ENCODE peak calls at places on chromosomes 4 and X, in nine cellular contexts. One of them, this sample, is unnamed.

GRCh38 chr4:81326581-81326980 is 111.6 kb upstream of the PRKG2 start:
- DNase-seq in GM13977: no peak
- DNase-seq in HFF-Myc: no peak
- DNase-seq in adrenal gland: no peak
- DNase-seq in fibroblast of mammary gland: no peak
- DNase-seq in lower lobe of right lung: no peak
- DNase-seq in fibroblast of pulmonary artery: no peak
- DNase-seq in GM10248: no peak
- DNase-seq in type B pancreatic cell: no peak
- DNase-seq in this sample: no peak

GRCh38 chrX:12961191-12961718 is 13.7 kb upstream of the TMSB4X start:
- DNase-seq in GM10248: peak
- DNase-seq in lower lobe of right lung: no peak
- DNase-seq in fibroblast of pulmonary artery: no peak
- DNase-seq in HFF-Myc: no peak
- DNase-seq in GM13977: peak
- DNase-seq in fibroblast of mammary gland: peak
- DNase-seq in type B pancreatic cell: no peak
- DNase-seq in adrenal gland: no peak
- DNase-seq in this sample: no peak

GRCh38 chr4:7244766-7245320 is 52.5 kb downstream of the SORCS2 start:
- DNase-seq in GM13977: no peak
- DNase-seq in type B pancreatic cell: no peak
- DNase-seq in fibroblast of mammary gland: no peak
- DNase-seq in adrenal gland: no peak
- DNase-seq in GM10248: no peak
- DNase-seq in HFF-Myc: no peak
- DNase-seq in fibroblast of pulmonary artery: no peak
- DNase-seq in lower lobe of right lung: no peak
- DNase-seq in this sample: no peak

GRCh38 chrX:23752740-23753435 is 9.8 kb upstream of the ACOT9 start:
- DNase-seq in HFF-Myc: peak
- DNase-seq in GM13977: no peak
- DNase-seq in fibroblast of pulmonary artery: peak
- DNase-seq in lower lobe of right lung: no peak
- DNase-seq in type B pancreatic cell: no peak
- DNase-seq in fibroblast of mammary gland: peak
- DNase-seq in GM10248: no peak
- DNase-seq in adrenal gland: no peak
- DNase-seq in this sample: no peak

GRCh38 chrX:153444333-153445011 is 1.4 kb downstream of the TREX2 start:
- DNase-seq in GM13977: no peak
- DNase-seq in type B pancreatic cell: no peak
- DNase-seq in fibroblast of mammary gland: no peak
- DNase-seq in GM10248: no peak
- DNase-seq in HFF-Myc: no peak
- DNase-seq in adrenal gland: no peak
- DNase-seq in fibroblast of pulmonary artery: no peak
- DNase-seq in lower lobe of right lung: no peak
- DNase-seq in this sample: no peak

GRCh38 chr4:15894923-15895411 is 43.6 kb downstream of the FGFBP1 start:
- DNase-seq in adrenal gland: no peak
- DNase-seq in HFF-Myc: no peak
- DNase-seq in lower lobe of right lung: no peak
- DNase-seq in type B pancreatic cell: no peak
- DNase-seq in GM10248: no peak
- DNase-seq in fibroblast of mammary gland: peak
- DNase-seq in GM13977: no peak
- DNase-seq in fibroblast of pulmonary artery: peak
- DNase-seq in this sample: no peak

GRCh38 chr4:53477038-53477565 is 99.7 kb downstream of the FIP1L1 start:
- DNase-seq in GM13977: no peak
- DNase-seq in lower lobe of right lung: no peak
- DNase-seq in type B pancreatic cell: no peak
- DNase-seq in fibroblast of pulmonary artery: no peak
- DNase-seq in adrenal gland: no peak
- DNase-seq in GM10248: no peak
- DNase-seq in HFF-Myc: no peak
- DNase-seq in fibroblast of mammary gland: no peak
- DNase-seq in this sample: no peak

GRCh38 chr4:143728171-143728570 is 27.7 kb upstream of the FREM3 start:
- DNase-seq in GM10248: no peak
- DNase-seq in lower lobe of right lung: no peak
- DNase-seq in HFF-Myc: no peak
- DNase-seq in fibroblast of mammary gland: peak
- DNase-seq in type B pancreatic cell: no peak
- DNase-seq in fibroblast of pulmonary artery: peak
- DNase-seq in adrenal gland: no peak
- DNase-seq in GM13977: no peak
- DNase-seq in this sample: no peak

GRCh38 chr4:72977936-72978485 is 91.5 kb downstream of the COX18 start:
- DNase-seq in lower lobe of right lung: no peak
- DNase-seq in fibroblast of mammary gland: no peak
- DNase-seq in adrenal gland: no peak
- DNase-seq in fibroblast of pulmonary artery: no peak
- DNase-seq in type B pancreatic cell: no peak
- DNase-seq in GM10248: no peak
- DNase-seq in HFF-Myc: no peak
- DNase-seq in GM13977: no peak
- DNase-seq in this sample: no peak

GRCh38 chr4:122328893-122329292 is 49.9 kb upstream of the ADAD1 start:
- DNase-seq in adrenal gland: no peak
- DNase-seq in GM13977: no peak
- DNase-seq in fibroblast of pulmonary artery: no peak
- DNase-seq in type B pancreatic cell: no peak
- DNase-seq in fibroblast of mammary gland: no peak
- DNase-seq in GM10248: no peak
- DNase-seq in lower lobe of right lung: no peak
- DNase-seq in HFF-Myc: no peak
- DNase-seq in this sample: no peak

GRCh38 chrX:131264053-131264452 is 25.1 kb downstream of the IGSF1 start:
- DNase-seq in HFF-Myc: no peak
- DNase-seq in GM10248: no peak
- DNase-seq in type B pancreatic cell: no peak
- DNase-seq in adrenal gland: no peak
- DNase-seq in fibroblast of mammary gland: no peak
- DNase-seq in fibroblast of pulmonary artery: no peak
- DNase-seq in GM13977: no peak
- DNase-seq in lower lobe of right lung: no peak
- DNase-seq in this sample: no peak

GRCh38 chr4:11748169-11748872 is 319.6 kb upstream of the HS3ST1 start:
- DNase-seq in GM13977: no peak
- DNase-seq in fibroblast of mammary gland: peak
- DNase-seq in fibroblast of pulmonary artery: peak
- DNase-seq in HFF-Myc: peak
- DNase-seq in lower lobe of right lung: no peak
- DNase-seq in adrenal gland: peak
- DNase-seq in type B pancreatic cell: no peak
- DNase-seq in GM10248: no peak
- DNase-seq in this sample: no peak

GRCh38 chrX:155577682-155578081 is 35.1 kb downstream of the TMLHE start:
- DNase-seq in GM10248: peak
- DNase-seq in lower lobe of right lung: no peak
- DNase-seq in fibroblast of mammary gland: no peak
- DNase-seq in fibroblast of pulmonary artery: no peak
- DNase-seq in type B pancreatic cell: no peak
- DNase-seq in adrenal gland: no peak
- DNase-seq in GM13977: no peak
- DNase-seq in HFF-Myc: no peak
- DNase-seq in this sample: no peak

GRCh38 chrX:67555578-67556203 is 11.9 kb downstream of the AR start:
- DNase-seq in type B pancreatic cell: no peak
- DNase-seq in HFF-Myc: no peak
- DNase-seq in GM10248: peak
- DNase-seq in GM13977: no peak
- DNase-seq in lower lobe of right lung: peak
- DNase-seq in fibroblast of mammary gland: peak
- DNase-seq in fibroblast of pulmonary artery: peak
- DNase-seq in adrenal gland: peak
- DNase-seq in this sample: no peak

GRCh38 chrX:21802054-21802660 is 37.3 kb upstream of the MBTPS2 start:
- DNase-seq in adrenal gland: no peak
- DNase-seq in lower lobe of right lung: no peak
- DNase-seq in GM10248: no peak
- DNase-seq in fibroblast of mammary gland: no peak
- DNase-seq in HFF-Myc: no peak
- DNase-seq in type B pancreatic cell: no peak
- DNase-seq in GM13977: no peak
- DNase-seq in fibroblast of pulmonary artery: no peak
- DNase-seq in this sample: no peak

GRCh38 chrX:49163555-49164419 is 1.2 kb downstream of the MAGIX start:
- DNase-seq in fibroblast of pulmonary artery: peak
- DNase-seq in adrenal gland: peak
- DNase-seq in lower lobe of right lung: peak
- DNase-seq in GM10248: peak
- DNase-seq in GM13977: peak
- DNase-seq in fibroblast of mammary gland: peak
- DNase-seq in HFF-Myc: no peak
- DNase-seq in type B pancreatic cell: peak
- DNase-seq in this sample: no peak

DNA sequence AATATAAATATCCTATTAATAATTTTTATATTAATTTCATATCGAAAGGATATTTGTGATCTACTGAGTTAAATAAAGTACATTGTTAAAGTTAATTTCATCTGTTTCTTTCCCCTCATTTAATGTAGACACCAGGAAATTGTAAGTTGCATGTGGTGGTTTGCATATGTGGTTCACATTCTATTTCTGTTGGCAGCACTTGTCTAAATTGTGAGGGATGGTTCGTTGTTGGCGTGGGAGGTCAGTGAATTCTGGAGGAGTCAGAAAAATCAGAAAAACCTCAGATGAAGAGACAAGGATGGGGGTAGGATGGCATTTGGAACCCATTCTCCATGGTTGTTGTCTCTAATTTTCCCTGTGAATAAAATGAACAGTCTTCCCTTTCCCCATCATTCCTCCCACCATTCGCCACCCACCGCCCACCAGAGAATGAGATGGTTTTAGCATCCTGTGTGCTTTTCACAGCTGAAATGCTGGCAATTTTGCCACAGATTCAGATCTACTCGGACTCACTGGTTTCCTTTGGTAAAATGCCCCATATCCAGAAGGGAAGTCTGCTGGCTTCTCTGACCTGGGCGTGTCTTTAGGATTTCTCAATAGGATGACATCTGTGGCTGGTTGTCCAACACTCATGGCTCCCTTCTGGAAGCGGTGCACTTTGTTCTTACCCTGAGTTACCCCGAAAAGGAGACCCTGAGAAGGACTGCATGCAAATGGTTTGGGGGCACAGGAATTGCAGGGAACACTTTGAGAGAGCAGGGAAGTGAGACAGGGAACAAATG is 52.3 kb downstream of the LGI2 start:
- DNase-seq in lower lobe of right lung: no peak
- DNase-seq in fibroblast of pulmonary artery: no peak
- DNase-seq in fibroblast of mammary gland: peak
- DNase-seq in GM10248: no peak
- DNase-seq in type B pancreatic cell: no peak
- DNase-seq in adrenal gland: peak
- DNase-seq in HFF-Myc: no peak
- DNase-seq in GM13977: no peak
- DNase-seq in this sample: no peak
- TF ChIP-seq CTCF in lower lobe of right lung: no peak
- TF ChIP-seq CTCF in fibroblast of pulmonary artery: no peak
- TF ChIP-seq CTCF in fibroblast of mammary gland: no peak
- TF ChIP-seq CTCF in GM10248: no peak
- TF ChIP-seq CTCF in type B pancreatic cell: no peak
- TF ChIP-seq CTCF in adrenal gland: no peak
- TF ChIP-seq CTCF in HFF-Myc: no peak
- TF ChIP-seq CTCF in GM13977: no peak
- TF ChIP-seq CTCF in this sample: no peak

GRCh38 chrX:52995135-52995973 is 37.0 kb upstream of the FAM156A start:
- DNase-seq in GM10248: peak
- DNase-seq in HFF-Myc: peak
- DNase-seq in type B pancreatic cell: peak
- DNase-seq in adrenal gland: peak
- DNase-seq in fibroblast of pulmonary artery: peak
- DNase-seq in fibroblast of mammary gland: peak
- DNase-seq in GM13977: peak
- DNase-seq in lower lobe of right lung: peak
- DNase-seq in this sample: peak

GRCh38 chrX:52990848-52991247 is 32.5 kb upstream of the FAM156A start:
- DNase-seq in lower lobe of right lung: no peak
- DNase-seq in type B pancreatic cell: peak
- DNase-seq in fibroblast of mammary gland: peak
- DNase-seq in GM13977: no peak
- DNase-seq in adrenal gland: no peak
- DNase-seq in GM10248: no peak
- DNase-seq in fibroblast of pulmonary artery: no peak
- DNase-seq in HFF-Myc: no peak
- DNase-seq in this sample: no peak

GRCh38 chrX:53000447-53001208 is 42.3 kb upstream of the FAM156A start:
- DNase-seq in fibroblast of mammary gland: no peak
- DNase-seq in type B pancreatic cell: peak
- DNase-seq in adrenal gland: no peak
- DNase-seq in GM13977: no peak
- DNase-seq in HFF-Myc: no peak
- DNase-seq in lower lobe of right lung: no peak
- DNase-seq in fibroblast of pulmonary artery: peak
- DNase-seq in GM10248: no peak
- DNase-seq in this sample: no peak

DNA sequence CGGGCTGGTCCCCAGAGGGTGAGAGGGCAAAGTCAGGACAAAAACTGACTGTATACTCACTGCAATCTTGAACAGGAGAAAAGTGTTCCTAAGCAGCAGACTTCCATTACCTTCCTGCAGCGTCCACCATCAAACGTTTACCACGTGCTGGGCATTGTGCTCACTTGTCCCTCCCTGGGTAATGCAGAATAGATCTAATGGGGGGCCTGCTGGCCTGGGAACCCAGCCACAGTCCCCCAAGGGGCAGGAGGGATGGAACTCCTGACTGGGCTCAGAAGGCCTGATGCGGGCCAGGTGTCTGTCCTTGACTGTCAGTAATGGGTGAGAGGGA is 37.6 kb upstream of the FAM156A start:
- DNase-seq in lower lobe of right lung: no peak
- DNase-seq in fibroblast of mammary gland: no peak
- DNase-seq in fibroblast of pulmonary artery: no peak
- DNase-seq in type B pancreatic cell: peak
- DNase-seq in GM10248: no peak
- DNase-seq in adrenal gland: no peak
- DNase-seq in GM13977: no peak
- DNase-seq in HFF-Myc: no peak
- DNase-seq in this sample: no peak
- TF ChIP-seq CTCF in lower lobe of right lung: no peak
- TF ChIP-seq CTCF in fibroblast of mammary gland: no peak
- TF ChIP-seq CTCF in fibroblast of pulmonary artery: no peak
- TF ChIP-seq CTCF in type B pancreatic cell: no peak
- TF ChIP-seq CTCF in GM10248: no peak
- TF ChIP-seq CTCF in adrenal gland: no peak
- TF ChIP-seq CTCF in GM13977: no peak
- TF ChIP-seq CTCF in HFF-Myc: no peak
- TF ChIP-seq CTCF in this sample: peak

GRCh38 chr4:99117876-99118693 is 26.0 kb downstream of the ADH4 start:
- DNase-seq in fibroblast of pulmonary artery: peak
- DNase-seq in GM10248: peak
- DNase-seq in HFF-Myc: peak
- DNase-seq in fibroblast of mammary gland: peak
- DNase-seq in GM13977: peak
- DNase-seq in type B pancreatic cell: no peak
- DNase-seq in lower lobe of right lung: no peak
- DNase-seq in adrenal gland: no peak
- DNase-seq in this sample: no peak
- TF ChIP-seq CTCF in fibroblast of pulmonary artery: peak
- TF ChIP-seq CTCF in GM10248: no peak
- TF ChIP-seq CTCF in HFF-Myc: no peak
- TF ChIP-seq CTCF in fibroblast of mammary gland: peak
- TF ChIP-seq CTCF in GM13977: peak
- TF ChIP-seq CTCF in type B pancreatic cell: peak
- TF ChIP-seq CTCF in lower lobe of right lung: peak
- TF ChIP-seq CTCF in adrenal gland: no peak
- TF ChIP-seq CTCF in this sample: peak

GRCh38 chr4:3443750-3444309 is 2.1 kb downstream of the HGFAC start:
- DNase-seq in GM13977: no peak
- DNase-seq in adrenal gland: no peak
- DNase-seq in fibroblast of mammary gland: no peak
- DNase-seq in lower lobe of right lung: no peak
- DNase-seq in HFF-Myc: no peak
- DNase-seq in GM10248: no peak
- DNase-seq in fibroblast of pulmonary artery: no peak
- DNase-seq in type B pancreatic cell: no peak
- DNase-seq in this sample: no peak
- TF ChIP-seq CTCF in GM13977: no peak
- TF ChIP-seq CTCF in adrenal gland: no peak
- TF ChIP-seq CTCF in fibroblast of mammary gland: no peak
- TF ChIP-seq CTCF in lower lobe of right lung: no peak
- TF ChIP-seq CTCF in HFF-Myc: no peak
- TF ChIP-seq CTCF in GM10248: no peak
- TF ChIP-seq CTCF in fibroblast of pulmonary artery: no peak
- TF ChIP-seq CTCF in type B pancreatic cell: no peak
- TF ChIP-seq CTCF in this sample: peak